ENCODE peak calls at places on chromosomes 3 and 15, in six cellular contexts. V is ovary; F is cardiac muscle cell; U is stimulated activated CD8-positive, alpha-beta memory T cell treated with anti-CD3 and anti-CD28 coated beads, Interleukin-2, amount 100 ng/mL, for 48 hours; T is hippocampal formation; C is GM12864. H is an unnamed sample.

GRCh38 chr15:40105517-40106202 is 3.0 kb downstream of the BMF start:
- DNase-seq in V (no peak), F (no peak), U (no peak), T (no peak), C (no peak), H (no peak)

GRCh38 chr15:64825081-64825430 is 391 bp downstream of the PIF1 start:
- DNase-seq in V (no peak), F (no peak), U (no peak), T (no peak), C (no peak), H (no peak)

GRCh38 chr3:53604232-53604631 is 109.8 kb downstream of the CACNA1D start:
- DNase-seq in V (no peak), F (no peak), U (no peak), T (no peak), C (no peak), H (no peak)

GRCh38 chr3:171339606-171340005 is 120.6 kb downstream of the TNIK start:
- DNase-seq in V (no peak), F (no peak), U (no peak), T (no peak), C (no peak), H (no peak)

GRCh38 chr15:77415450-77416448 is 4.2 kb downstream of the PEAK1 start:
- DNase-seq in V (no peak), F (peak; percentile 63), U (no peak), T (no peak), C (no peak), H (no peak)

GRCh38 chr15:73617310-73617709 is 15.9 kb downstream of the NPTN start:
- DNase-seq in V (no peak), F (no peak), U (no peak), T (no peak), C (no peak), H (no peak)

GRCh38 chr3:130688677-130689076 is 58.0 kb downstream of the PIK3R4 start:
- DNase-seq in V (no peak), F (no peak), U (no peak), T (no peak), C (no peak), H (no peak)

GRCh38 chr3:171192176-171192854 is 165.8 kb upstream of the SLC2A2 start:
- DNase-seq in V (no peak), F (peak; percentile 80), U (no peak), T (no peak), C (no peak), H (no peak)

GRCh38 chr15:22262613-22263020 is 182.3 kb downstream of the OR4M2 start:
- DNase-seq in V (no peak), F (no peak), U (no peak), T (no peak), C (no peak), H (no peak)

GRCh38 chr15:80487884-80488283 is 83.7 kb downstream of the ARNT2 start:
- DNase-seq in V (no peak), F (no peak), U (no peak), T (no peak), C (no peak), H (no peak)

GRCh38 chr3:117811797-117812196 is 1102.2 kb downstream of the TUSC7 start:
- DNase-seq in V (no peak), F (no peak), U (no peak), T (peak; percentile 39), C (no peak), H (no peak)

GRCh38 chr3:14779069-14779685 is 39.6 kb upstream of the FGD5 start:
- DNase-seq in V (no peak), F (no peak), U (no peak), T (no peak), C (no peak), H (no peak)

GRCh38 chr3:141320399-141321108 is 47.8 kb upstream of the ZBTB38 start:
- DNase-seq in V (no peak), F (no peak), U (no peak), T (no peak), C (no peak), H (no peak)

GRCh38 chr15:61421470-61421869 is 192.4 kb upstream of the RORA start:
- DNase-seq in V (no peak), F (no peak), U (no peak), T (no peak), C (no peak), H (no peak)

GRCh38 chr3:133854971-133855370 is 40.7 kb downstream of the RAB6B start:
- DNase-seq in V (no peak), F (no peak), U (no peak), T (peak; percentile 55), C (no peak), H (no peak)

GRCh38 chr15:71599404-71600225 is 210.7 kb upstream of the NR2E3 start:
- DNase-seq in V (peak; percentile 20), F (peak; percentile 21), U (no peak), T (no peak), C (no peak), H (no peak)

GRCh38 chr15:95175914-95176658 is 944.7 kb downstream of the MCTP2 start:
- DNase-seq in V (no peak), F (peak; percentile 89), U (no peak), T (no peak), C (no peak), H (no peak)

GRCh38 chr15:52678036-52678467 is 1.1 kb downstream of the ATOSA start:
- DNase-seq in V (peak; percentile 72), F (peak; percentile 66), U (peak; percentile 11), T (peak; percentile 60), C (peak; percentile 55), H (no peak)

GRCh38 chr15:74376825-74377581 is 9.6 kb upstream of the CYP11A1 start:
- DNase-seq in V (no peak), F (no peak), U (no peak), T (no peak), C (no peak), H (no peak)

GRCh38 chr3:171458056-171458856 is 1.9 kb downstream of the TNIK start:
- DNase-seq in V (no peak), F (no peak), U (peak; percentile 15), T (no peak), C (no peak), H (no peak)

GRCh38 chr3:146092230-146092629 is 68.8 kb downstream of the PLOD2 start:
- DNase-seq in V (no peak), F (no peak), U (no peak), T (no peak), C (no peak), H (no peak)